ENCODE peak calls at places on chromosome 6, in nine cellular contexts. R is left cardiac atrium; H is NCI-H1092 treated with DMSO at 0.1 percent for 48 hours; F is activated T-cell treated with anti-CD3 and anti-CD28 coated beads for 1 hour; E is sciatic nerve; L is SW480; D is HTR-8/SVneo; U is activated effector memory CD4-positive, alpha-beta T cell treated with Interleukin-2 at 50 U/mL for 16 hours; T is DMS153. Y is an unnamed sample.

GRCh38 chr6:19838442-19839236 is 1.5 kb downstream of the ID4 start:
- DNase-seq in D (peak), L (peak), E (no peak), R (no peak), U (no peak), H (peak), F (no peak), T (peak), Y (peak)

GRCh38 chr6:170152989-170153388 is 137.9 kb downstream of the DLL1 start:
- DNase-seq in D (peak), F (no peak), H (peak), E (no peak), R (peak), L (peak), T (peak), U (no peak), Y (no peak)

GRCh38 chr6:139879823-139880356 is 505.4 kb upstream of the CITED2 start:
- DNase-seq in F (no peak), L (no peak), D (no peak), R (no peak), E (no peak), H (no peak), T (no peak), U (no peak), Y (no peak)

GRCh38 chr6:138300469-138300868 is 77.2 kb upstream of the SMIM28 start:
- DNase-seq in U (no peak), L (no peak), F (no peak), H (no peak), R (no peak), T (no peak), D (no peak), E (no peak), Y (no peak)

GRCh38 chr6:157063176-157063934 is 260.0 kb downstream of the TMEM242 start:
- DNase-seq in R (no peak), D (no peak), U (no peak), F (no peak), E (no peak), H (no peak), L (no peak), T (no peak), Y (no peak)

GRCh38 chr6:119161450-119161849 is 83.0 kb upstream of the FAM184A start:
- DNase-seq in F (no peak), H (no peak), E (no peak), T (no peak), R (no peak), U (no peak), L (no peak), D (no peak), Y (no peak)

GRCh38 chr6:67854098-67854497 is 781.0 kb upstream of the ADGRB3 start:
- DNase-seq in H (no peak), T (no peak), F (no peak), D (no peak), R (no peak), L (no peak), E (no peak), U (no peak), Y (no peak)

GRCh38 chr6:72622094-72622540 is 253 bp downstream of the KCNQ5 start:
- DNase-seq in F (peak), L (no peak), U (peak), E (no peak), D (peak), R (peak), H (peak), T (no peak), Y (peak)